ENCODE peak calls at places on chromosomes 4 and X, in nine cellular contexts. W is stomach, Q is RWPE1, F is endodermal cell, B is aorta, C is body of pancreas, M is IMR-90, H is cardiac muscle cell, I is right cardiac atrium. X is an unnamed sample.
A peak's percentile ranks its signal among the peaks of the same experiment; 100 is the strongest.

GRCh38 chr4:5238106-5238505 is 186.8 kb downstream of the STK32B start:
- DNase-seq in I (no peak), B (no peak), W (no peak), Q (no peak), M (peak; percentile 66), H (no peak), F (no peak), C (no peak), X (no peak)

GRCh38 chrX:38151426-38151825 is 69.2 kb downstream of the SRPX start:
- DNase-seq in H (peak; percentile 25), Q (no peak), C (no peak), B (no peak), W (no peak), I (no peak), F (no peak), M (peak; percentile 34), X (no peak)

GRCh38 chrX:138954976-138955375 is 243.5 kb upstream of the FGF13 start:
- DNase-seq in F (no peak), H (no peak), W (no peak), C (no peak), M (no peak), Q (no peak), I (no peak), B (no peak), X (no peak)

GRCh38 chrX:38087594-38087993 is 81.2 kb downstream of the SYTL5 start:
- DNase-seq in F (no peak), W (no peak), H (no peak), I (no peak), Q (no peak), B (no peak), M (no peak), C (no peak), X (no peak)

GRCh38 chr4:76212851-76213414 is 691 bp downstream of the SCARB2 start:
- DNase-seq in H (peak; percentile 57), Q (no peak), M (peak; percentile 61), B (no peak), C (no peak), I (no peak), F (no peak), W (no peak), X (peak; percentile 20)

GRCh38 chr4:4299006-4299405 is 9.0 kb downstream of the ZBTB49 start:
- DNase-seq in C (no peak), I (no peak), W (peak; percentile 9), Q (no peak), B (no peak), H (no peak), F (no peak), M (no peak), X (no peak)

GRCh38 chr4:161320377-161320776 is 843.4 kb downstream of the FSTL5 start:
- DNase-seq in H (no peak), F (peak; percentile 71), Q (no peak), C (peak; percentile 15), W (no peak), B (no peak), M (no peak), I (peak; percentile 6), X (no peak)

GRCh38 chrX:68920541-68920940 is 91.7 kb downstream of the EFNB1 start:
- DNase-seq in Q (no peak), M (no peak), F (no peak), C (no peak), B (no peak), H (peak; percentile 60), I (peak; percentile 59), W (no peak), X (no peak)

GRCh38 chr4:154076921-154077320 is 288.0 kb upstream of the SFRP2 start:
- DNase-seq in I (no peak), Q (no peak), F (no peak), C (no peak), M (no peak), W (no peak), B (no peak), H (no peak), X (no peak)

GRCh38 chr4:55553442-55553841 is 6.7 kb upstream of the CLOCK start:
- DNase-seq in B (no peak), I (peak; percentile 53), Q (no peak), C (no peak), F (peak; percentile 63), H (peak; percentile 67), M (no peak), W (peak; percentile 32), X (peak; percentile 21)

GRCh38 chrX:41090568-41091238 is 5.5 kb downstream of the USP9X start:
- DNase-seq in W (no peak), H (peak; percentile 17), B (no peak), C (no peak), F (no peak), I (no peak), M (peak; percentile 35), Q (no peak), X (no peak)

DNA sequence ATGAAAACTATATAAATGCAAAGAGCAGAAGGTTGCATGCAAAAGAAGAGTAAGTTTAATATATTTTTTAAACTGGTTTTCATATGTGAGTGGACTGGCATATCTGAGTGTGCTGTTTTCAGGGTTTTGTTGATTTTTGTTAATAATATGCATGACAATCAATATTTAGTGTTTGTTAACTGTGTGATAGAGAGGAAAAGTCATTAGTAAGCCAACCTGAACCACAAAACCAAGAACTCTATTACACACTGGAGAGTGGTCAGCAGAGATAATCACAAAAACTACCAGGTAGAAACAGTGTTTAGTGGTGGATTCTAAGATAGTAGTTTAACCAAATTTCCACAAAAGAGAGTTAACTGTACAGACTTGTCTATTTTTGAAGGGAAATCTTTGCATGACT is 396.9 kb downstream of the GASK1B start:
- DNase-seq in B (no peak), C (no peak), H (no peak), Q (no peak), M (no peak), I (no peak), F (no peak), W (no peak), X (no peak)
- H3K27ac ChIP-seq in B (no peak overlapping the region), C (no peak overlapping the region), H (no peak overlapping the region), Q (no peak overlapping the region), M (no peak overlapping the region), I (no peak overlapping the region), F (no peak overlapping the region), W (no peak overlapping the region), X (no peak overlapping the region)

DNA sequence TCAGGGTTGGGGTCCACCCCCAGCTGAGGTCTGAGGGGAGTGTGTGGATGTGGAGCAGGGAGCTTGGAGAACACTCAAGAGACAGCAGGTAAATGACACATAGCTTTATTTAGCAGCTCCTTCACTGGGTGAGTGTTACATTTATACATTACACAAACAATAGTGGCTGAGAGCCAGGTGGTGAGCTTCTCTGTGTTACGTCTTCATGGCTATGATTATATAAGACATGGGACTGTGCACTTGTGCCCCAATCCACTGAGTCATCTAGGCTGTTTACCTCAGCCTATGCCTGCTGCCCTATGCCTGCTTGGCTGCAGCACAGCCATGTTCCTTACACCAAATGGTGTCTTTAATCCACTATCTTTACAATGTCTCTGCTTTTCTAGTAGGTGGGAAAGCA is 459.6 kb downstream of the AFF2 start:
- DNase-seq in I (no peak), Q (no peak), C (no peak), B (no peak), W (no peak), M (no peak), F (no peak), H (peak; percentile 34), X (no peak)
- H3K27ac ChIP-seq in I (no peak overlapping the region), Q (no peak overlapping the region), C (no peak overlapping the region), B (no peak overlapping the region), W (no peak overlapping the region), M (no peak overlapping the region), F (no peak overlapping the region), H (no peak overlapping the region), X (no peak overlapping the region)

DNA sequence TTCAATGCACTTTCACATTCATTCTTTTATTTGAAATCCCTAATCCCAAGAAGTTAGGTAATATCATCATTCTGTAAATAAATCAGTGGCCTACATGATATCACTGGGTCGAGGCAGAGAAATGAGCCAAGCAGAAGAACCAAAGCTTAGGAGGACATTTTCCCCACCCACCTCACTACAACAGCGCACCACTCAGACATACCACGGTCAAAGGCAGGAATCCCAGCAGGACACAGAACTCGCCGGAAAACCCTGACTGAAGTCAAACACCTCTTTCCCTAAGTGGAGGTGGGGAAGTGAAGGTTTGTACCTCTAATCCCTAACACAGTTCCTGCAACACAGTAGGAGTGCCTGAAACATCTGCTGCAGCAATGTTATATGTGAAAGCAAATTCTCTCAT is 21.5 kb downstream of the RELL1 start:
- DNase-seq in B (no peak), H (no peak), M (no peak), F (peak; percentile 76), W (no peak), I (no peak), Q (no peak), C (no peak), X (no peak)
- H3K27ac ChIP-seq in B (no peak overlapping the region), H (peak overlapping the region; percentile 60), M (no peak overlapping the region), F (no peak overlapping the region), W (peak overlapping the region; percentile 86), I (peak overlapping the region; percentile 61), Q (peak overlapping the region; percentile 33), C (no peak overlapping the region), X (no peak overlapping the region)

GRCh38 chr4:82864336-82865001 is 26.5 kb downstream of the SEC31A start:
- DNase-seq in B (no peak), I (no peak), C (no peak), M (no peak), Q (no peak), H (no peak), W (no peak), F (no peak), X (no peak)
- H3K27ac ChIP-seq in B (no peak overlapping the region), I (no peak overlapping the region), C (peak overlapping the region; percentile 14), M (peak overlapping the region; percentile 16), Q (peak overlapping the region; percentile 47), H (no peak overlapping the region), W (peak overlapping the region; percentile 43), F (no peak overlapping the region), X (no peak overlapping the region)

DNA sequence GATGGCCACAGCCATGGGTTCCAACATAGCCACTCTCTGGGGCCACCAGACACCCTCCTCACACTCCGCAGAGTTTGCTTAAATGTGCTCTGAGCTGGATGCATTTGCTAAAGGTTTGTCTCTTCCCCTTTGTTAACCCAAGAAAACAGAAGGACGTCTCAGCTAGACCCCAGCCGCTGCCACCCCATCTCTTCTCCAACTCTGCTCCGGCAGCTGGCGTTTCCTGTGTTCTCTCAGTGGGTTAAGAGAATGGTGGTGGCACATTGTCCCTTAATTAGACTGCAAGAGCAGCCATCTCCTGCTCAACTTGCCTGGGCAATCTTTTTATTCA is 43.7 kb upstream of the FAM9C start:
- DNase-seq in B (no peak), H (no peak), F (no peak), Q (no peak), I (no peak), W (no peak), C (no peak), M (no peak), X (no peak)
- H3K27ac ChIP-seq in B (no peak overlapping the region), H (no peak overlapping the region), F (no peak overlapping the region), Q (no peak overlapping the region), I (no peak overlapping the region), W (peak overlapping the region; percentile 55), C (no peak overlapping the region), M (no peak overlapping the region), X (peak overlapping the region; percentile 68)

DNA sequence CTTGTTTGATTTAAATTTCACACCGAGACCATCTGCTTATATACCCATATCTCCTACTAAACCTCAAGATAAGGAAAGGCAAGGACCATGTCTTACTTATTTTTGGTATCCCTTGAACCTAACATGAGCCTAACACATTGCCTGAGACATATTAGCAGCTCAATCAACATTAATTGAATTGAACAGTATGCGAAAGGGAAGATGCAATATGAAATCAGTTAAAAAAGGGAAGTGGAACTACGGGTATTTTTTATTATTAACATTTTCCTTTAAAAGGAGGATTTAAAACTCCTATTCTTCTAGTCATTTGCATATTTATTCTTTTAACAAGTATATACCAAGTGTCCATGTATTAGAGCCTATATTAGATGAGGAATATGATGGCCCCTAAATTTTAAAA is 197.0 kb downstream of the CAMK2D start:
- DNase-seq in C (no peak), Q (no peak), W (no peak), F (no peak), M (no peak), H (no peak), B (no peak), I (no peak), X (no peak)
- H3K27ac ChIP-seq in C (no peak overlapping the region), Q (no peak overlapping the region), W (no peak overlapping the region), F (no peak overlapping the region), M (no peak overlapping the region), H (no peak overlapping the region), B (no peak overlapping the region), I (no peak overlapping the region), X (no peak overlapping the region)

X was measured in CD8-positive, alpha-beta memory T cell.